ENCODE peak calls at places on chromosomes 13 and 19, in eight cellular contexts. H is esophagus squamous epithelium, C is heart left ventricle, E is MM.1S, Q is left ventricle myocardium inferior, O is AG04450, V is WERI-Rb-1, N is lung. U is an unnamed sample.

GRCh38 chr19:23914402-23915286 is at the start of gene ZNF726:
- DNase-seq in N (peak; percentile 93), O (peak; percentile 59), V (peak; percentile 76), E (peak; percentile 86), C (peak; percentile 84), H (peak; percentile 57), Q (peak; percentile 84), U (peak; percentile 69)

GRCh38 chr19:8388612-8388958 is 1.6 kb upstream of the RAB11B start:
- DNase-seq in N (no peak), H (no peak), Q (no peak), V (no peak), E (no peak), C (no peak), O (no peak), U (no peak)

GRCh38 chr13:84339456-84339855 is 457.2 kb upstream of the SLITRK1 start:
- DNase-seq in Q (no peak), C (no peak), N (no peak), E (no peak), O (no peak), H (no peak), V (no peak), U (no peak)

GRCh38 chr19:54208784-54209057 is 8.1 kb downstream of the RPS9 start:
- DNase-seq in O (no peak), H (no peak), E (no peak), V (no peak), N (no peak), Q (no peak), C (no peak), U (no peak)

GRCh38 chr13:31998131-31998530 is 33.4 kb upstream of the FRY start:
- DNase-seq in C (no peak), N (no peak), H (no peak), O (no peak), E (no peak), Q (no peak), V (no peak), U (no peak)

GRCh38 chr19:4759388-4760284 is 31.9 kb upstream of the FEM1A start:
- DNase-seq in Q (peak; percentile 89), V (peak; percentile 98), O (peak; percentile 44), H (peak; percentile 20), E (peak; percentile 93), N (peak; percentile 90), C (peak; percentile 93), U (peak; percentile 79)

GRCh38 chr19:40610396-40611064 is 9.4 kb downstream of the LTBP4 start:
- DNase-seq in N (no peak), E (peak; percentile 35), O (no peak), V (no peak), H (no peak), Q (peak; percentile 74), C (peak; percentile 76), U (peak; percentile 63)

GRCh38 chr13:32142956-32143375 is 111.4 kb downstream of the FRY start:
- DNase-seq in E (no peak), H (no peak), O (peak; percentile 36), Q (no peak), V (no peak), N (no peak), C (no peak), U (no peak)

GRCh38 chr13:105991622-105992254 is 543.7 kb downstream of the EFNB2 start:
- DNase-seq in O (no peak), Q (no peak), C (no peak), H (no peak), V (no peak), E (no peak), N (peak; percentile 41), U (peak; percentile 91)

GRCh38 chr19:4524808-4525562 is 6.7 kb upstream of the PLIN4 start:
- DNase-seq in H (no peak), N (peak; percentile 44), E (peak; percentile 41), V (peak; percentile 69), C (peak; percentile 60), Q (peak; percentile 58), O (no peak), U (no peak)

GRCh38 chr19:17309962-17310461 is 649 bp downstream of the DDA1 start:
- DNase-seq in Q (no peak), C (no peak), V (no peak), H (no peak), O (no peak), E (no peak), N (no peak), U (no peak)

GRCh38 chr13:109213714-109214113 is 572.7 kb downstream of the IRS2 start:
- DNase-seq in V (no peak), N (no peak), E (no peak), O (no peak), H (no peak), C (no peak), Q (no peak), U (no peak)

GRCh38 chr19:40512473-40513344 is 45.9 kb downstream of the SPTBN4 start:
- DNase-seq in V (peak; percentile 57), C (no peak), E (no peak), N (no peak), H (no peak), Q (no peak), O (no peak), U (no peak)

GRCh38 chr19:4504874-4505569 is 13.3 kb downstream of the PLIN4 start:
- DNase-seq in E (no peak), N (no peak), V (no peak), O (no peak), H (no peak), Q (no peak), C (no peak), U (peak; percentile 29)

GRCh38 chr19:6528544-6529121 is 2.2 kb upstream of the TNFSF9 start:
- DNase-seq in N (no peak), O (no peak), E (no peak), C (peak; percentile 74), H (no peak), Q (peak; percentile 74), V (no peak), U (no peak)

GRCh38 chr13:40476175-40476958 is 190.1 kb downstream of the FOXO1 start:
- DNase-seq in E (no peak), C (no peak), Q (no peak), O (no peak), V (no peak), N (no peak), H (no peak), U (no peak)

GRCh38 chr13:30872685-30873443 is 33.2 kb upstream of the MEDAG start:
- DNase-seq in E (no peak), N (no peak), H (no peak), V (no peak), O (peak; percentile 71), C (peak; percentile 67), Q (no peak), U (no peak)

GRCh38 chr19:4584670-4585460 is 25.4 kb upstream of the SEMA6B start:
- DNase-seq in H (no peak), N (no peak), O (no peak), E (no peak), C (no peak), V (peak; percentile 93), Q (no peak), U (no peak)

GRCh38 chr19:7006305-7006704 is 14.9 kb downstream of the MBD3L2B start:
- DNase-seq in Q (no peak), E (peak; percentile 27), N (no peak), O (no peak), H (no peak), V (no peak), C (no peak), U (no peak)

GRCh38 chr13:113609616-113610015 is 25.1 kb downstream of the TFDP1 start:
- DNase-seq in V (no peak), N (no peak), Q (no peak), H (no peak), O (no peak), C (no peak), E (no peak), U (no peak)
- H3K27ac ChIP-seq in V (no peak overlapping the region), N (no peak overlapping the region), Q (no peak overlapping the region), H (no peak overlapping the region), O (no peak overlapping the region), C (no peak overlapping the region), E (no peak overlapping the region), U (no peak overlapping the region)

DNA sequence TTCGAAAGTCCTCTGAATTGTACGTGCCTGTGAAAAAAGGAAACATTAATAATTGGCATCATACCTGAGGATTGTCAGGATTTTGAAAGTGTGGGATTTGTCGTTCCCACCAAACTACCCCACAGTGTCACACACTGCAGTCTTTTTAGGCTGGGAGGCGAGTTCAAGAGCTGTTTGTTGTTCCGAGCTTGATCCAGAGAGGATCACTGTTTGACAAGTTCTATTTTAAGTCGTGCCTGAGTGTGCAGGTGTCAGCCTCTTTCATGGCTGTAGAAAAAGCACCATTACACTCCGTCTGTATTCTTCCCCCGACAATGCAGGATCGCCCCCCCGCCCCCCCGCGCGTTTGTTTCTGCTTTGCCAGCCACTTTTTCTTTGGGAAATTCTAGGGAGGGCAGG is 635 bp upstream of the NBEA start:
- DNase-seq in Q (no peak), V (no peak), C (no peak), O (no peak), E (peak; percentile 17), H (no peak), N (no peak), U (no peak)
- H3K4me3 ChIP-seq in Q (peak overlapping the region; percentile 94), V (peak overlapping the region; percentile 79), C (peak overlapping the region; percentile 81), O (no peak overlapping the region), E (peak overlapping the region; percentile 54), H (peak overlapping the region; percentile 77), N (peak overlapping the region; percentile 39), U (peak overlapping the region; percentile 92)

DNA sequence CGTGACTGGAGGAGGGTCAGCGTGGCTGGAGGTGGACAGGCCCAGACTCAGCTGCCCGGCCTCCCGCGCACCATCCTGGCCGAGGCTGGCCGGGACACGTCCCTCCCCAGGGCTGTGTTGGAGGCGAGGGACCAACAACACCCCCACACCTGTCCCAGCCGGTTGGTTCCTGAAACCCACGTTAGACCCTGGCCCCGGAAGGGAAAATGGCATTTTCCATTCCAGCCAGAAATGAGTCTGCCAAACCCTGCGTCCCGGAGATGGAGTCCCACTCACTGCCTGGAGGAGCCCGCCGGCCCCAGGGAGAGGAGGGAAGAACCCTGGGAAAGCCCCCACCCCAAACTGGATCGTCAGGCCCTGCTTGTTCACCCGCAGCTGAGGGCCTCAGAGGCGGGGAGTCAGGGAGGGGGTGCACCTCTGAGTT is 4.8 kb upstream of the WDR18 start:
- DNase-seq in E (no peak), C (no peak), N (no peak), O (no peak), V (no peak), Q (no peak), H (no peak), U (no peak)
- TF ChIP-seq CTCF in E (no peak), C (no peak), N (no peak), O (no peak), V (no peak), Q (no peak), H (no peak), U (no peak)

GRCh38 chr13:27446986-27447583 is 3.3 kb downstream of the MTIF3 start:
- DNase-seq in H (no peak), O (no peak), N (no peak), Q (no peak), E (peak; percentile 45), C (no peak), V (no peak), U (no peak)

GRCh38 chr13:27449936-27450828 is at the start of gene MTIF3:
- DNase-seq in Q (peak; percentile 92), N (peak; percentile 95), C (peak; percentile 97), V (peak; percentile 100), O (peak; percentile 76), E (peak; percentile 91), H (peak; percentile 79), U (peak; percentile 95)

GRCh38 chr13:27449081-27449603 is 1.2 kb downstream of the MTIF3 start:
- DNase-seq in C (no peak), Q (no peak), V (no peak), E (no peak), H (no peak), O (no peak), N (no peak), U (no peak)

GRCh38 chr13:27450921-27451461 is 627 bp upstream of the MTIF3 start:
- DNase-seq in E (peak; percentile 55), V (peak; percentile 50), H (no peak), C (peak; percentile 53), O (no peak), Q (peak; percentile 42), N (peak; percentile 38), U (no peak)

GRCh38 chr13:27448308-27448707 is 2.1 kb downstream of the MTIF3 start:
- DNase-seq in H (no peak), Q (no peak), N (no peak), E (no peak), C (no peak), V (no peak), O (no peak), U (no peak)
- H3K27ac ChIP-seq in H (no peak overlapping the region), Q (peak overlapping the region; percentile 100), N (no peak overlapping the region), E (peak overlapping the region; percentile 18), C (peak overlapping the region; percentile 99), V (no peak overlapping the region), O (no peak overlapping the region), U (no peak overlapping the region)